ENCODE peak calls at places on chromosome 1, in five cellular contexts. Y, A, J, L and R are unnamed samples.

GRCh38 chr1:52002038-52002917 is 11.8 kb upstream of the RAB3B start:
- DNase-seq in Y (no peak), A (peak), J (peak), L (no peak), R (no peak)

GRCh38 chr1:113947388-113948107 is 18.4 kb downstream of the HIPK1 start:
- DNase-seq in Y (no peak), A (no peak), J (no peak), L (no peak), R (no peak)

GRCh38 chr1:69263982-69264381 is 303.7 kb upstream of the LRRC7 start:
- DNase-seq in Y (no peak), A (no peak), J (no peak), L (no peak), R (no peak)

GRCh38 chr1:3443759-3444697 is 10.4 kb upstream of the ARHGEF16 start:
- DNase-seq in Y (no peak), A (no peak), J (no peak), L (no peak), R (no peak)

GRCh38 chr1:10399487-10399917 is 638 bp downstream of the PGD start:
- DNase-seq in Y (peak), A (no peak), J (no peak), L (no peak), R (no peak)

GRCh38 chr1:181849071-181849470 is 212.4 kb downstream of the ZNF648 start:
- DNase-seq in Y (no peak), A (no peak), J (no peak), L (no peak), R (no peak)

GRCh38 chr1:151371744-151372410 is 628 bp downstream of the SELENBP1 start:
- DNase-seq in Y (no peak), A (no peak), J (no peak), L (no peak), R (no peak)

GRCh38 chr1:31987231-31987630 is 26.4 kb upstream of the KHDRBS1 start:
- DNase-seq in Y (no peak), A (peak), J (peak), L (no peak), R (no peak)

GRCh38 chr1:205733438-205734175 is 16.4 kb downstream of the NUCKS1 start:
- DNase-seq in Y (no peak), A (no peak), J (no peak), L (no peak), R (no peak)

GRCh38 chr1:39643705-39644104 is 4.3 kb upstream of the HEYL start:
- DNase-seq in Y (no peak), A (no peak), J (no peak), L (no peak), R (no peak)